ENCODE peak calls at places on chromosomes 6 and 20, in seven cellular contexts. K is stimulated activated naive B cell treated with anti-CD40 and anti-IgM and Interleukin-4, amounts not matched to agents 10 μg/mL and 1 μg/mL and 100 μg/mL, for 72 hours; P is AG04450; J is brain microvascular endothelial cell; B is C1 segment of cervical spinal cord; W is T-cell; N is CD4-positive, alpha-beta memory T cell. M is an unnamed sample.

GRCh38 chr20:25574411-25574810 is 10.9 kb downstream of the NINL start:
- DNase-seq in K (no peak), P (no peak), J (no peak), B (no peak), W (no peak), N (no peak), M (no peak)

GRCh38 chr6:159777240-159777904 is 12.0 kb downstream of the TCP1 start:
- DNase-seq in K (no peak), P (no peak), J (no peak), B (no peak), W (no peak), N (no peak), M (no peak)

GRCh38 chr20:63029358-63030121 is 22.8 kb upstream of the BHLHE23 start:
- DNase-seq in K (no peak), P (no peak), J (no peak), B (no peak), W (no peak), N (no peak), M (no peak)

GRCh38 chr6:20377623-20378265 is 23.9 kb upstream of the E2F3 start:
- DNase-seq in K (no peak), P (peak; percentile 53), J (peak; percentile 62), B (no peak), W (no peak), N (no peak), M (no peak)

GRCh38 chr20:62785381-62785780 is 10.9 kb upstream of the MRGBP start:
- DNase-seq in K (no peak), P (no peak), J (no peak), B (no peak), W (no peak), N (no peak), M (no peak)

GRCh38 chr20:49297605-49298530 is 20.0 kb upstream of the ZNFX1 start:
- DNase-seq in K (no peak), P (no peak), J (no peak), B (no peak), W (no peak), N (no peak), M (peak; percentile 70)

GRCh38 chr20:50189681-50190250 is 864 bp upstream of the CEBPB start:
- DNase-seq in K (no peak), P (no peak), J (no peak), B (no peak), W (no peak), N (no peak), M (no peak)

GRCh38 chr6:32445321-32445854 is 5.7 kb downstream of the HLA-DRA start:
- DNase-seq in K (no peak), P (no peak), J (no peak), B (no peak), W (no peak), N (no peak), M (no peak)

GRCh38 chr6:43285832-43286231 is 12.2 kb upstream of the SLC22A7 start:
- DNase-seq in K (no peak), P (no peak), J (no peak), B (no peak), W (no peak), N (no peak), M (no peak)

GRCh38 chr20:64164123-64164836 is at the start of gene MYT1:
- DNase-seq in K (no peak), P (no peak), J (no peak), B (no peak), W (no peak), N (no peak), M (no peak)

GRCh38 chr20:4684837-4685413 is 36.8 kb upstream of the PRND start:
- DNase-seq in K (no peak), P (peak; percentile 60), J (peak; percentile 34), B (no peak), W (no peak), N (no peak), M (no peak)

GRCh38 chr6:28985396-28986164 is 19.5 kb downstream of the ZNF311 start:
- DNase-seq in K (no peak), P (peak; percentile 96), J (peak; percentile 98), B (peak; percentile 47), W (no peak), N (no peak), M (no peak)

GRCh38 chr6:170147056-170147787 is 143.7 kb downstream of the DLL1 start:
- DNase-seq in K (no peak), P (no peak), J (no peak), B (no peak), W (no peak), N (no peak), M (no peak)

GRCh38 chr6:39698789-39699188 is 26.4 kb downstream of the KIF6 start:
- DNase-seq in K (no peak), P (no peak), J (no peak), B (no peak), W (no peak), N (no peak), M (no peak)

GRCh38 chr6:42740725-42741124 is 5.2 kb downstream of the TBCC start:
- DNase-seq in K (no peak), P (no peak), J (no peak), B (no peak), W (no peak), N (no peak), M (no peak)

GRCh38 chr20:46144626-46145025 is 26.5 kb downstream of the CD40 start:
- DNase-seq in K (no peak), P (no peak), J (no peak), B (no peak), W (no peak), N (no peak), M (no peak)

GRCh38 chr20:32126919-32127318 is 17.4 kb downstream of the TM9SF4 start:
- DNase-seq in K (no peak), P (no peak), J (no peak), B (no peak), W (no peak), N (no peak), M (no peak)

GRCh38 chr20:45890077-45890996 is 671 bp downstream of the NEURL2 start:
- DNase-seq in K (peak; percentile 52), P (no peak), J (peak; percentile 83), B (peak; percentile 9), W (no peak), N (peak; percentile 30), M (peak; percentile 53)

GRCh38 chr6:26351544-26351953 is 13.4 kb upstream of the BTN3A2 start:
- DNase-seq in K (no peak), P (peak; percentile 83), J (peak; percentile 98), B (no peak), W (no peak), N (no peak), M (no peak)

GRCh38 chr20:40710608-40711007 is 21.6 kb upstream of the MAFB start:
- DNase-seq in K (no peak), P (no peak), J (no peak), B (no peak), W (no peak), N (no peak), M (no peak)

GRCh38 chr20:63129376-63129965 is 86.5 kb downstream of the YTHDF1 start:
- DNase-seq in K (no peak), P (no peak), J (no peak), B (no peak), W (no peak), N (no peak), M (no peak)

GRCh38 chr6:119738425-119738824 is 388.9 kb upstream of the MAN1A1 start:
- DNase-seq in K (no peak), P (no peak), J (no peak), B (no peak), W (no peak), N (no peak), M (no peak)

GRCh38 chr6:54987906-54988305 is 141.3 kb downstream of the FAM83B start:
- DNase-seq in K (no peak), P (no peak), J (no peak), B (no peak), W (no peak), N (no peak), M (no peak)

GRCh38 chr20:44572551-44573500 is 9.6 kb upstream of the PKIG start:
- DNase-seq in K (no peak), P (peak; percentile 63), J (peak; percentile 67), B (peak; percentile 51), W (no peak), N (no peak), M (no peak)

GRCh38 chr6:169016758-169017157 is 236.9 kb downstream of the THBS2 start:
- DNase-seq in K (no peak), P (no peak), J (no peak), B (no peak), W (no peak), N (no peak), M (no peak)

GRCh38 chr20:40293740-40294139 is 395.3 kb downstream of the MAFB start:
- DNase-seq in K (no peak), P (no peak), J (no peak), B (no peak), W (no peak), N (no peak), M (no peak)

GRCh38 chr6:19896580-19897010 is 59.4 kb downstream of the ID4 start:
- DNase-seq in K (no peak), P (no peak), J (no peak), B (no peak), W (no peak), N (no peak), M (no peak)

GRCh38 chr6:132261354-132261753 is 139.9 kb downstream of the MOXD1 start:
- DNase-seq in K (no peak), P (no peak), J (no peak), B (no peak), W (no peak), N (no peak), M (no peak)

GRCh38 chr6:128242765-128243403 is 277.5 kb downstream of the PTPRK start:
- DNase-seq in K (no peak), P (peak; percentile 11), J (peak; percentile 63), B (no peak), W (no peak), N (no peak), M (no peak)

GRCh38 chr20:50460115-50460607 is 50.0 kb upstream of the PTPN1 start:
- DNase-seq in K (no peak), P (no peak), J (no peak), B (no peak), W (no peak), N (no peak), M (no peak)

GRCh38 chr20:4341804-4342560 is 326.6 kb upstream of the RNF24 start:
- DNase-seq in K (no peak), P (peak; percentile 10), J (peak; percentile 26), B (no peak), W (no peak), N (no peak), M (no peak)

GRCh38 chr20:35636095-35636494 is 20.5 kb downstream of the SPAG4 start:
- DNase-seq in K (no peak), P (no peak), J (no peak), B (no peak), W (no peak), N (no peak), M (no peak)

M was measured in CD8-positive, alpha-beta T cell.